ENCODE peak calls at places on chromosomes 6 and 20, in four cellular contexts. G is MCF 10A, U is neural crest cell, F is WTC11. W is an unnamed sample.

GRCh38 chr6:150753404-150754184 is 111.9 kb upstream of the MTHFD1L start:
- DNase-seq in G (no peak), U (no peak), F (no peak), W (no peak)

GRCh38 chr20:4601630-4602296 is 119.9 kb upstream of the PRND start:
- DNase-seq in G (peak), U (no peak), F (no peak), W (peak)

GRCh38 chr6:37134622-37135191 is 35.2 kb upstream of the PIM1 start:
- DNase-seq in G (peak), U (no peak), F (no peak), W (no peak)

GRCh38 chr20:43360016-43360415 is 97.7 kb upstream of the SRSF6 start:
- DNase-seq in G (no peak), U (no peak), F (no peak), W (no peak)

GRCh38 chr6:25006565-25007001 is 70.8 kb upstream of the RIPOR2 start:
- DNase-seq in G (peak), U (no peak), F (no peak), W (no peak)

GRCh38 chr20:39800548-39800947 is 838.4 kb downstream of the DHX35 start:
- DNase-seq in G (peak), U (no peak), F (no peak), W (no peak)

GRCh38 chr20:17648782-17649730 is 33.0 kb downstream of the RRBP1 start:
- DNase-seq in G (no peak), U (no peak), F (peak), W (no peak)

GRCh38 chr20:22984611-22985010 is 50.5 kb upstream of the SSTR4 start:
- DNase-seq in G (no peak), U (no peak), F (no peak), W (no peak)

GRCh38 chr20:39266989-39267388 is 304.8 kb downstream of the DHX35 start:
- DNase-seq in G (no peak), U (no peak), F (no peak), W (no peak)

GRCh38 chr6:43395822-43396221 is 26.4 kb upstream of the ZNF318 start:
- DNase-seq in G (peak), U (no peak), F (no peak), W (no peak)

GRCh38 chr6:144285798-144286502 is 815 bp downstream of the UTRN start:
- DNase-seq in G (peak), U (peak), F (peak), W (peak)

GRCh38 chr20:25402583-25402982 is 4.9 kb upstream of the GINS1 start:
- DNase-seq in G (no peak), U (no peak), F (peak), W (no peak)

GRCh38 chr6:143176090-143177021 is 115.7 kb downstream of the AIG1 start:
- DNase-seq in G (peak), U (no peak), F (peak), W (peak)

GRCh38 chr20:57108742-57109141 is 157.7 kb downstream of the BMP7 start:
- DNase-seq in G (no peak), U (no peak), F (no peak), W (no peak)

GRCh38 chr6:37835923-37836322 is 16.4 kb downstream of the ZFAND3 start:
- DNase-seq in G (no peak), U (no peak), F (no peak), W (no peak)

GRCh38 chr6:10099086-10099499 is 315.8 kb downstream of the TFAP2A start:
- DNase-seq in G (peak), U (no peak), F (peak), W (peak)

GRCh38 chr6:19896580-19897010 is 59.4 kb downstream of the ID4 start:
- DNase-seq in G (peak), U (no peak), F (no peak), W (peak)

GRCh38 chr6:170046786-170047626 is 243.9 kb downstream of the DLL1 start:
- DNase-seq in G (peak), U (no peak), F (no peak), W (no peak)

GRCh38 chr20:63223121-63223825 is 7.3 kb upstream of the YTHDF1 start:
- DNase-seq in G (peak), U (peak), F (peak), W (peak)

GRCh38 chr6:15244605-15245360 is 1.1 kb upstream of the JARID2 start:
- DNase-seq in G (peak), U (peak), F (peak), W (peak)

GRCh38 chr6:119119989-119120388 is 41.5 kb upstream of the FAM184A start:
- DNase-seq in G (peak), U (no peak), F (no peak), W (no peak)

GRCh38 chr6:154613137-154613676 is 102.7 kb upstream of the CNKSR3 start:
- DNase-seq in G (peak), U (no peak), F (no peak), W (no peak)

GRCh38 chr6:34025851-34026250 is 120.0 kb downstream of the GRM4 start:
- DNase-seq in G (no peak), U (no peak), F (no peak), W (peak)

GRCh38 chr6:34028691-34029360 is 117.1 kb downstream of the GRM4 start:
- DNase-seq in G (no peak), U (no peak), F (no peak), W (no peak)

GRCh38 chr6:34029489-34030280 is 116.2 kb downstream of the GRM4 start:
- DNase-seq in G (no peak), U (no peak), F (no peak), W (no peak)

GRCh38 chr6:34027445-34027936 is 118.4 kb downstream of the GRM4 start:
- DNase-seq in G (peak), U (peak), F (peak), W (peak)

GRCh38 chr6:34027939-34028441 is 117.9 kb downstream of the GRM4 start:
- DNase-seq in G (no peak), U (no peak), F (no peak), W (no peak)
- TF ChIP-seq CTCF in G (no peak), U (peak), F (no peak), W (no peak)

DNA sequence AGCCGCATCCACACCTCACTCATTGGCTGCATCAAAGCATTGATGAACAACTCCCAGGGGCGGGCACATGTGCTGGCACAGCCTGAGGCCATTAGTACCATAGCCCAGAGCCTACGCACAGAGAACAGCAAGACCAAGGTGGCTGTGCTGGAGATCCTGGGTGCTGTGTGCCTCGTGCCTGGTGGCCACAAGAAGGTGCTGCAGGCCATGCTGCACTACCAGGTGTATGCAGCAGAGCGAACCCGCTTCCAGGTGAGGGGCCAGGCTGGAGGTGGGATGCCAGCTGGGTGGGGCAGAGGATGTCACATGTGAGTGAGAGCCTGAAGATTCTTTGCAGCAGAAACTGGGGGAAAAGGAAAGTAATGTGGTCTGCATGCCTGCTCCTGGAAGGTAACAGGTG is 66.7 kb downstream of the MOCS1 start:
- DNase-seq in G (no peak), U (no peak), F (peak), W (no peak)
- TF ChIP-seq CTCF in G (no peak), U (peak), F (peak), W (no peak)

DNA sequence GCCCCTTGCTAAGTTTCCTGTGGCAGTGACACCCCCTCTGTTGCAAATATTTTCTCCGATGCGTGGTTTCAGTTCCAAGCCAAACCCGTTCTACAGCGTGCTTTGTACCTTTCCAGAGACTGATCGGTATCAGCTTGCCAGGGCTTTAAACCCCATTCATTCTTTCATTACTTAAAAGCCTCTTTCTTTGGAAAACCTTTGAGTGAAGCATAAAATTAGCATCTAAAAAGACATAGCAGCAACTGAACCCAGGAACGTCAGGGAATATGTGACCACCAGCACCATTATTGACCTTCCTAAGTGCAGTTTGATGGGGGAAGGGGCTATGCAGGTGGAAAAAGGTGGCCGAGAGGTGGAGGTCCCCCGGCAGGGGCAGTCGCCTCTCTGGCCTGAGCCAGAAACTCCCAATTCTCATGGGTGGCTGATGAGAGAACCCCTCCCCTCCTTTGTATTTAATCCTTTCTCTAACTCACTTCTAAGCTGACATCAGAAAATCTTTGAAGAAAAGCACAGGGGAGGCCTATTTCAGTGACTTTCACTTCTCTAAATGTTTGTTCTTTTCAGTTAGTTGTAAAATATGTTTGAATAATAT is 89.4 kb downstream of the RSPH3 start:
- DNase-seq in G (no peak), U (no peak), F (peak), W (no peak)
- TF ChIP-seq CTCF in G (no peak), U (peak), F (no peak), W (no peak)

DNA sequence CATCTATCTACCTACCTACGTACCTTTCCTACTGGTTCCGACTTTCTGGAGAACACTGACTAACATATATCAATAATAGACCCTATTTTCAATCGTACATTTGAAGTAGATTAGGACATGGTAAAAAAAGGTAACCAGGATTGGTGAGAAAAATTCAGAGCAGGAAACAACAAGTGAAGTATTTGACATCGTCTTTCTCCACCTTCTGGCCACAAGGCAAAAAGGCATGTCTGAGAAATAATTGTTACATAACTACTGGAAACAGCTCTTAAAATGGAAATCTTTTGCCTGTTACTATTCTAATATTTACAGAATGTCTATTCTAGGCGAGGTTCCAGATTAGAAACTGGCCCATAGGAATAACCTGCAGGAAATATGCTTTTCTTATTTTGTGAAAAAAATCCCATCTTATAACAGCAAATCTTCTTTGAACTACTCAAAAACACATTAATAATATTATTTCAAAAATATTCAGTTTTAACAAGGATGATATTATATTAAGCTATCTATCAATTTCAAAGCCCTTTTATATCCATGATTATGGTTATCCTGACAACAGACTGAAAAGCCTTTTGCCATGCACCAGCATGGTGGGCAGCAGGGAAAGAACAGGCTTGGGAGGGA is 80.8 kb downstream of the RCAN2 start:
- DNase-seq in G (peak), U (no peak), F (no peak), W (no peak)
- TF ChIP-seq CTCF in G (peak), U (peak), F (peak), W (no peak)